ENCODE peak calls at places on chromosomes 4 and X, in four cellular contexts. R is LoVo, B is amniotic stem cell, N is DMS153. Y is an unnamed sample.

GRCh38 chr4:82493721-82494425 is 63.5 kb downstream of the ENOPH1 start:
- DNase-seq in R (no peak), B (no peak), N (no peak), Y (no peak)

GRCh38 chr4:8708401-8709021 is 115.9 kb downstream of the CPZ start:
- DNase-seq in R (no peak), B (no peak), N (no peak), Y (no peak)

GRCh38 chr4:101277661-101278060 is 69.7 kb downstream of the PPP3CA start:
- DNase-seq in R (no peak), B (peak; percentile 3), N (no peak), Y (no peak)

GRCh38 chr4:125387770-125388169 is 73.0 kb downstream of the FAT4 start:
- DNase-seq in R (no peak), B (no peak), N (no peak), Y (no peak)

GRCh38 chr4:145681518-145681917 is 1.6 kb downstream of the C4orf51 start:
- DNase-seq in R (no peak), B (no peak), N (no peak), Y (no peak)

GRCh38 chr4:74682567-74683359 is 111.6 kb downstream of the BTC start:
- DNase-seq in R (peak; percentile 93), B (peak; percentile 70), N (no peak), Y (no peak)

GRCh38 chr4:52751349-52751911 is at the start of gene ERVMER34-1:
- DNase-seq in R (no peak), B (no peak), N (peak; percentile 90), Y (no peak)

GRCh38 chr4:153156263-153156662 is 48.0 kb upstream of the TRIM2 start:
- DNase-seq in R (no peak), B (no peak), N (no peak), Y (no peak)

GRCh38 chr4:168511780-168512467 is 15.1 kb downstream of the PALLD start:
- DNase-seq in R (no peak), B (no peak), N (no peak), Y (no peak)

GRCh38 chr4:183960021-183960420 is 54.9 kb downstream of the STOX2 start:
- DNase-seq in R (no peak), B (no peak), N (peak; percentile 89), Y (no peak)

GRCh38 chr4:176627916-176628315 is 164.8 kb downstream of the VEGFC start:
- DNase-seq in R (no peak), B (no peak), N (no peak), Y (no peak)

GRCh38 chrX:126395909-126396308 is 156.7 kb downstream of the DCAF12L1 start:
- DNase-seq in R (no peak), B (no peak), N (no peak), Y (no peak)

GRCh38 chr4:6935961-6936360 is 26.3 kb downstream of the TBC1D14 start:
- DNase-seq in R (no peak), B (no peak), N (no peak), Y (no peak)

GRCh38 chrX:8845060-8845459 is 43.9 kb upstream of the FAM9A start:
- DNase-seq in R (peak; percentile 29), B (no peak), N (no peak), Y (no peak)